ENCODE peak calls at places on chromosomes 7 and 10, in ten cellular contexts. I is T-helper 1 cell; O is HAP-1; E is occipital lobe; Z is stimulated activated CD8-positive, alpha-beta memory T cell treated with anti-CD3 and anti-CD28 coated beads, Interleukin-4, amount 100 ng/mL, for 4 hours; J is nephron progenitor cell; F is endothelial cell; V is RKO; W is bronchial epithelial cell; X is iris pigment epithelial cell. C is an unnamed sample.
A peak's percentile ranks its signal among the peaks of the same experiment; 100 is the strongest.

GRCh38 chr7:142460402-142461117 is 202.7 kb upstream of the PRSS58 start:
- DNase-seq in X (peak; percentile 45), Z (no peak), W (no peak), V (no peak), J (no peak), O (no peak), F (no peak), E (no peak), I (no peak), C (no peak)

GRCh38 chr10:96721207-96721572 is 876 bp upstream of the PIK3AP1 start:
- DNase-seq in Z (no peak), J (no peak), X (no peak), V (no peak), I (no peak), O (no peak), W (no peak), E (no peak), F (no peak), C (no peak)

GRCh38 chr7:83976302-83976701 is 218.3 kb downstream of the SEMA3A start:
- DNase-seq in F (no peak), Z (no peak), I (no peak), W (peak; percentile 39), J (peak; percentile 6), O (peak; percentile 39), X (peak; percentile 21), V (peak; percentile 52), E (no peak), C (no peak)

GRCh38 chr7:155215576-155216325 is 81.9 kb upstream of the INSIG1 start:
- DNase-seq in J (no peak), X (no peak), I (no peak), F (no peak), E (no peak), W (no peak), V (no peak), O (no peak), Z (no peak), C (no peak)

GRCh38 chr10:43249151-43249961 is 17.5 kb downstream of the RASGEF1A start:
- DNase-seq in I (no peak), F (no peak), X (no peak), E (no peak), J (peak; percentile 1), Z (no peak), O (no peak), W (no peak), V (no peak), C (no peak)

GRCh38 chr10:101965075-101965765 is 90.8 kb downstream of the ARMH3 start:
- DNase-seq in X (no peak), W (no peak), O (no peak), F (no peak), I (no peak), E (no peak), J (no peak), Z (no peak), V (no peak), C (no peak)

GRCh38 chr7:122092964-122093797 is 50.9 kb downstream of the AASS start:
- DNase-seq in I (no peak), J (peak; percentile 72), F (peak; percentile 78), O (peak; percentile 53), Z (peak; percentile 7), W (peak; percentile 80), E (peak; percentile 5), V (peak; percentile 84), X (peak; percentile 86), C (no peak)

GRCh38 chr10:6493521-6494451 is 86.3 kb downstream of the PRKCQ start:
- DNase-seq in I (no peak), V (peak; percentile 21), Z (no peak), F (no peak), X (peak; percentile 70), W (peak; percentile 93), J (no peak), E (no peak), O (no peak), C (no peak)

GRCh38 chr7:39367943-39368342 is 198.3 kb upstream of the YAE1 start:
- DNase-seq in J (no peak), E (no peak), W (no peak), X (no peak), V (no peak), O (no peak), F (no peak), Z (no peak), I (no peak), C (no peak)

GRCh38 chr10:68628576-68629127 is 68.5 kb downstream of the TET1 start:
- DNase-seq in Z (no peak), E (no peak), W (no peak), F (no peak), O (no peak), V (no peak), X (peak; percentile 32), J (no peak), I (no peak), C (no peak)

GRCh38 chr10:50464004-50464409 is 159.7 kb downstream of the SGMS1 start:
- DNase-seq in W (no peak), F (no peak), O (peak; percentile 35), Z (no peak), E (no peak), V (no peak), J (no peak), I (no peak), X (peak; percentile 72), C (no peak)

GRCh38 chr7:5445991-5446594 is 22.5 kb upstream of the TNRC18 start:
- DNase-seq in Z (no peak), F (no peak), O (no peak), E (no peak), J (no peak), X (no peak), I (no peak), W (no peak), V (no peak), C (no peak)

C was measured in nucleus accumbens.